ENCODE peak calls at places on chromosomes 1 and 21, in nine cellular contexts. N, M, R, U, Q, D, G, A and Z are unnamed samples.

GRCh38 chr1:55751776-55752175 is 536.6 kb upstream of the USP24 start:
- DNase-seq in N (no peak), M (peak), R (no peak), U (peak), Q (no peak), D (no peak), G (no peak), A (no peak), Z (no peak)

GRCh38 chr1:160868141-160868540 is 5.5 kb upstream of the CD244 start:
- DNase-seq in N (no peak), M (no peak), R (no peak), U (no peak), Q (no peak), D (no peak), G (no peak), A (no peak), Z (no peak)

GRCh38 chr1:200290010-200290685 is 119.7 kb downstream of the ZNF281 start:
- DNase-seq in N (no peak), M (no peak), R (no peak), U (no peak), Q (no peak), D (peak), G (no peak), A (no peak), Z (no peak)

GRCh38 chr1:29166291-29166878 is 15.3 kb downstream of the SRSF4 start:
- DNase-seq in N (no peak), M (no peak), R (no peak), U (peak), Q (no peak), D (no peak), G (no peak), A (no peak), Z (no peak)

GRCh38 chr1:85465791-85466134 is 804 bp upstream of the DDAH1 start:
- DNase-seq in N (no peak), M (no peak), R (no peak), U (peak), Q (no peak), D (no peak), G (no peak), A (no peak), Z (no peak)

GRCh38 chr1:159922499-159923202 is 2.7 kb downstream of the TAGLN2 start:
- DNase-seq in N (no peak), M (peak), R (no peak), U (peak), Q (no peak), D (no peak), G (no peak), A (peak), Z (no peak)

GRCh38 chr1:91549041-91549735 is 48.5 kb downstream of the CDC7 start:
- DNase-seq in N (no peak), M (no peak), R (no peak), U (no peak), Q (no peak), D (no peak), G (peak), A (no peak), Z (no peak)

GRCh38 chr1:162475539-162476185 is 22.0 kb upstream of the UHMK1 start:
- DNase-seq in N (no peak), M (no peak), R (no peak), U (no peak), Q (no peak), D (peak), G (no peak), A (no peak), Z (no peak)

GRCh38 chr21:23398726-23399125 is 2208.6 kb downstream of the MRPL39 start:
- DNase-seq in N (no peak), M (no peak), R (no peak), U (no peak), Q (no peak), D (no peak), G (no peak), A (no peak), Z (no peak)

GRCh38 chr21:23402929-23403520 is 2204.3 kb downstream of the MRPL39 start:
- DNase-seq in N (no peak), M (no peak), R (no peak), U (no peak), Q (no peak), D (no peak), G (no peak), A (no peak), Z (no peak)

GRCh38 chr21:23401278-23401677 is 2206.0 kb downstream of the MRPL39 start:
- DNase-seq in N (no peak), M (no peak), R (no peak), U (no peak), Q (no peak), D (peak), G (no peak), A (no peak), Z (no peak)
- TF ChIP-seq CTCF in N (peak), M (no peak), R (no peak), U (no peak), Q (no peak), D (peak), G (no peak), A (no peak), Z (no peak)

GRCh38 chr1:65623895-65624294 is 168.8 kb upstream of the PDE4B start:
- DNase-seq in N (no peak), M (no peak), R (no peak), U (no peak), Q (no peak), D (no peak), G (no peak), A (no peak), Z (no peak)
- TF ChIP-seq CTCF in N (peak), M (peak), R (no peak), U (peak), Q (no peak), D (no peak), G (no peak), A (no peak), Z (no peak)

GRCh38 chr1:208243522-208243850 is 698 bp downstream of the PLXNA2 start:
- DNase-seq in N (no peak), M (no peak), R (no peak), U (no peak), Q (peak), D (peak), G (no peak), A (no peak), Z (no peak)
- TF ChIP-seq CTCF in N (no peak), M (no peak), R (no peak), U (no peak), Q (no peak), D (no peak), G (no peak), A (no peak), Z (no peak)

GRCh38 chr1:14415396-14415795 is 183.1 kb upstream of the KAZN start:
- DNase-seq in N (no peak), M (no peak), R (no peak), U (no peak), Q (no peak), D (peak), G (no peak), A (no peak), Z (no peak)
- TF ChIP-seq CTCF in N (peak), M (no peak), R (no peak), U (no peak), Q (peak), D (peak), G (no peak), A (no peak), Z (no peak)

DNA sequence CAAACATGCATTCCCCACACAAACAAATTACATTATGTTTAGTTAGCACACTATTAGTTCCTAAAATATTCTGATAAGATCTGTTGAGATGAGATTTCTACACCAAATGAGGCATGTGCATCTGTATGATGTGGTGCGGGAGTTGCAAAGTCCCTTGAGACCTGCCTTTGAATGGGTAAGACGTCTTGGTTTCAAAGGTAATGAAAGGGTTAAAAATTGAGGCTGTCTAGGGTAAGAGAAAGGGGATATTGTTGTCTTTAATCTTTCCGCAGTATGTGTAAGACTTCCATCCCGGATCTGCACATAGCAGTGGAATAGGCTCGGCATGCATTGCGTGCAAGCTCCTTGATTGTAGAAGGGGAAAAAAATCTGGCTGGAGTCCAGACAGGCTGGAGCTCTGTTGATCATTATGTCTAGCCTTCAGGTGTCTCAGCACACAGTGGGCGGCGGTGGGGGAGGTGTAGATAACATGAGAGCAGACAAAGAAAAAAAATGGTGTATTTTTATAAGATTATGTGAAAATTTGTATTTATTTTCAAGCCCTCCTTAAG is 296.6 kb downstream of the PTPRC start:
- DNase-seq in N (peak), M (peak), R (peak), U (peak), Q (peak), D (peak), G (peak), A (no peak), Z (no peak)
- TF ChIP-seq CTCF in N (no peak), M (no peak), R (no peak), U (no peak), Q (no peak), D (no peak), G (no peak), A (no peak), Z (no peak)